ENCODE peak calls at places on chromosomes 11 and 22, in ten cellular contexts. One of them, this sample, is unnamed.

GRCh38 chr11:17846852-17847453 is 112.4 kb downstream of the KCNC1 start:
- DNase-seq in activated CD8-positive, alpha-beta T cell treated with anti-CD3 and anti-CD28 coated beads, Interleukin-2, amount 10 ng/mL, durations not matched to agents 7 days and 5 days: no peak
- DNase-seq in neural crest cell: no peak
- DNase-seq in T-cell: no peak
- DNase-seq in Caco-2: peak
- DNase-seq in non-pigmented ciliary epithelial cell: peak
- DNase-seq in AML-193: no peak
- DNase-seq in activated CD4-positive, alpha-beta T cell treated with anti-CD3 and anti-CD28 coated beads for 24 hours: no peak
- DNase-seq in central memory CD4-positive, alpha-beta T cell: no peak
- DNase-seq in NCI-H187 treated with DMSO at 0.1 percent for 48 hours: no peak
- DNase-seq in this sample: peak

GRCh38 chr22:35399114-35399677 is 744 bp upstream of the MCM5 start:
- DNase-seq in Caco-2: peak
- DNase-seq in neural crest cell: no peak
- DNase-seq in T-cell: no peak
- DNase-seq in AML-193: no peak
- DNase-seq in NCI-H187 treated with DMSO at 0.1 percent for 48 hours: no peak
- DNase-seq in activated CD8-positive, alpha-beta T cell treated with anti-CD3 and anti-CD28 coated beads, Interleukin-2, amount 10 ng/mL, durations not matched to agents 7 days and 5 days: peak
- DNase-seq in central memory CD4-positive, alpha-beta T cell: no peak
- DNase-seq in activated CD4-positive, alpha-beta T cell treated with anti-CD3 and anti-CD28 coated beads for 24 hours: no peak
- DNase-seq in non-pigmented ciliary epithelial cell: no peak
- DNase-seq in this sample: peak

GRCh38 chr11:65525659-65526480 is 987 bp downstream of the SCYL1 start:
- DNase-seq in activated CD4-positive, alpha-beta T cell treated with anti-CD3 and anti-CD28 coated beads for 24 hours: no peak
- DNase-seq in non-pigmented ciliary epithelial cell: no peak
- DNase-seq in activated CD8-positive, alpha-beta T cell treated with anti-CD3 and anti-CD28 coated beads, Interleukin-2, amount 10 ng/mL, durations not matched to agents 7 days and 5 days: no peak
- DNase-seq in neural crest cell: no peak
- DNase-seq in AML-193: no peak
- DNase-seq in T-cell: no peak
- DNase-seq in Caco-2: no peak
- DNase-seq in NCI-H187 treated with DMSO at 0.1 percent for 48 hours: no peak
- DNase-seq in central memory CD4-positive, alpha-beta T cell: no peak
- DNase-seq in this sample: no peak

GRCh38 chr11:112882494-112883381 is 78.5 kb upstream of the NCAM1 start:
- DNase-seq in T-cell: no peak
- DNase-seq in non-pigmented ciliary epithelial cell: no peak
- DNase-seq in activated CD8-positive, alpha-beta T cell treated with anti-CD3 and anti-CD28 coated beads, Interleukin-2, amount 10 ng/mL, durations not matched to agents 7 days and 5 days: no peak
- DNase-seq in central memory CD4-positive, alpha-beta T cell: no peak
- DNase-seq in AML-193: no peak
- DNase-seq in neural crest cell: no peak
- DNase-seq in activated CD4-positive, alpha-beta T cell treated with anti-CD3 and anti-CD28 coated beads for 24 hours: no peak
- DNase-seq in NCI-H187 treated with DMSO at 0.1 percent for 48 hours: no peak
- DNase-seq in Caco-2: no peak
- DNase-seq in this sample: no peak

GRCh38 chr11:13963169-13963948 is 836 bp downstream of the SPON1 start:
- DNase-seq in neural crest cell: peak
- DNase-seq in non-pigmented ciliary epithelial cell: no peak
- DNase-seq in NCI-H187 treated with DMSO at 0.1 percent for 48 hours: no peak
- DNase-seq in activated CD4-positive, alpha-beta T cell treated with anti-CD3 and anti-CD28 coated beads for 24 hours: no peak
- DNase-seq in T-cell: no peak
- DNase-seq in Caco-2: peak
- DNase-seq in activated CD8-positive, alpha-beta T cell treated with anti-CD3 and anti-CD28 coated beads, Interleukin-2, amount 10 ng/mL, durations not matched to agents 7 days and 5 days: peak
- DNase-seq in central memory CD4-positive, alpha-beta T cell: no peak
- DNase-seq in AML-193: no peak
- DNase-seq in this sample: no peak

GRCh38 chr11:6554828-6555706 is 48.3 kb downstream of the RRP8 start:
- DNase-seq in Caco-2: no peak
- DNase-seq in activated CD4-positive, alpha-beta T cell treated with anti-CD3 and anti-CD28 coated beads for 24 hours: no peak
- DNase-seq in AML-193: no peak
- DNase-seq in non-pigmented ciliary epithelial cell: no peak
- DNase-seq in NCI-H187 treated with DMSO at 0.1 percent for 48 hours: no peak
- DNase-seq in central memory CD4-positive, alpha-beta T cell: no peak
- DNase-seq in neural crest cell: no peak
- DNase-seq in T-cell: no peak
- DNase-seq in activated CD8-positive, alpha-beta T cell treated with anti-CD3 and anti-CD28 coated beads, Interleukin-2, amount 10 ng/mL, durations not matched to agents 7 days and 5 days: no peak
- DNase-seq in this sample: no peak

GRCh38 chr11:102241026-102241425 is 76.3 kb upstream of the BIRC3 start:
- DNase-seq in T-cell: no peak
- DNase-seq in neural crest cell: no peak
- DNase-seq in AML-193: no peak
- DNase-seq in non-pigmented ciliary epithelial cell: no peak
- DNase-seq in central memory CD4-positive, alpha-beta T cell: no peak
- DNase-seq in activated CD4-positive, alpha-beta T cell treated with anti-CD3 and anti-CD28 coated beads for 24 hours: no peak
- DNase-seq in NCI-H187 treated with DMSO at 0.1 percent for 48 hours: no peak
- DNase-seq in activated CD8-positive, alpha-beta T cell treated with anti-CD3 and anti-CD28 coated beads, Interleukin-2, amount 10 ng/mL, durations not matched to agents 7 days and 5 days: no peak
- DNase-seq in Caco-2: no peak
- DNase-seq in this sample: no peak

GRCh38 chr11:17277024-17277584 is 565 bp downstream of the NUCB2 start:
- DNase-seq in central memory CD4-positive, alpha-beta T cell: peak
- DNase-seq in NCI-H187 treated with DMSO at 0.1 percent for 48 hours: peak
- DNase-seq in activated CD8-positive, alpha-beta T cell treated with anti-CD3 and anti-CD28 coated beads, Interleukin-2, amount 10 ng/mL, durations not matched to agents 7 days and 5 days: peak
- DNase-seq in non-pigmented ciliary epithelial cell: no peak
- DNase-seq in AML-193: peak
- DNase-seq in T-cell: no peak
- DNase-seq in neural crest cell: no peak
- DNase-seq in Caco-2: no peak
- DNase-seq in activated CD4-positive, alpha-beta T cell treated with anti-CD3 and anti-CD28 coated beads for 24 hours: no peak
- DNase-seq in this sample: peak

GRCh38 chr22:50318698-50319411 is 8.0 kb downstream of the DENND6B start:
- DNase-seq in AML-193: no peak
- DNase-seq in Caco-2: no peak
- DNase-seq in central memory CD4-positive, alpha-beta T cell: no peak
- DNase-seq in activated CD8-positive, alpha-beta T cell treated with anti-CD3 and anti-CD28 coated beads, Interleukin-2, amount 10 ng/mL, durations not matched to agents 7 days and 5 days: no peak
- DNase-seq in non-pigmented ciliary epithelial cell: no peak
- DNase-seq in neural crest cell: no peak
- DNase-seq in T-cell: no peak
- DNase-seq in activated CD4-positive, alpha-beta T cell treated with anti-CD3 and anti-CD28 coated beads for 24 hours: no peak
- DNase-seq in NCI-H187 treated with DMSO at 0.1 percent for 48 hours: no peak
- DNase-seq in this sample: no peak

GRCh38 chr11:19953909-19954308 is 206.4 kb downstream of the DBX1 start:
- DNase-seq in neural crest cell: no peak
- DNase-seq in AML-193: no peak
- DNase-seq in non-pigmented ciliary epithelial cell: peak
- DNase-seq in activated CD8-positive, alpha-beta T cell treated with anti-CD3 and anti-CD28 coated beads, Interleukin-2, amount 10 ng/mL, durations not matched to agents 7 days and 5 days: no peak
- DNase-seq in NCI-H187 treated with DMSO at 0.1 percent for 48 hours: no peak
- DNase-seq in central memory CD4-positive, alpha-beta T cell: no peak
- DNase-seq in T-cell: no peak
- DNase-seq in Caco-2: peak
- DNase-seq in activated CD4-positive, alpha-beta T cell treated with anti-CD3 and anti-CD28 coated beads for 24 hours: no peak
- DNase-seq in this sample: peak

GRCh38 chr22:50316114-50317065 is 8.9 kb upstream of the PLXNB2 start:
- DNase-seq in AML-193: no peak
- DNase-seq in Caco-2: no peak
- DNase-seq in T-cell: no peak
- DNase-seq in neural crest cell: no peak
- DNase-seq in activated CD8-positive, alpha-beta T cell treated with anti-CD3 and anti-CD28 coated beads, Interleukin-2, amount 10 ng/mL, durations not matched to agents 7 days and 5 days: no peak
- DNase-seq in non-pigmented ciliary epithelial cell: no peak
- DNase-seq in activated CD4-positive, alpha-beta T cell treated with anti-CD3 and anti-CD28 coated beads for 24 hours: no peak
- DNase-seq in NCI-H187 treated with DMSO at 0.1 percent for 48 hours: no peak
- DNase-seq in central memory CD4-positive, alpha-beta T cell: no peak
- DNase-seq in this sample: no peak

GRCh38 chr22:24495365-24495675 is 188 bp downstream of the UPB1 start:
- DNase-seq in T-cell: no peak
- DNase-seq in Caco-2: no peak
- DNase-seq in neural crest cell: no peak
- DNase-seq in activated CD8-positive, alpha-beta T cell treated with anti-CD3 and anti-CD28 coated beads, Interleukin-2, amount 10 ng/mL, durations not matched to agents 7 days and 5 days: no peak
- DNase-seq in activated CD4-positive, alpha-beta T cell treated with anti-CD3 and anti-CD28 coated beads for 24 hours: no peak
- DNase-seq in central memory CD4-positive, alpha-beta T cell: no peak
- DNase-seq in NCI-H187 treated with DMSO at 0.1 percent for 48 hours: no peak
- DNase-seq in non-pigmented ciliary epithelial cell: no peak
- DNase-seq in AML-193: no peak
- DNase-seq in this sample: no peak

GRCh38 chr22:36299911-36300310 is 47.0 kb downstream of the APOL1 start:
- DNase-seq in AML-193: no peak
- DNase-seq in activated CD4-positive, alpha-beta T cell treated with anti-CD3 and anti-CD28 coated beads for 24 hours: no peak
- DNase-seq in NCI-H187 treated with DMSO at 0.1 percent for 48 hours: no peak
- DNase-seq in T-cell: no peak
- DNase-seq in Caco-2: no peak
- DNase-seq in central memory CD4-positive, alpha-beta T cell: no peak
- DNase-seq in non-pigmented ciliary epithelial cell: no peak
- DNase-seq in activated CD8-positive, alpha-beta T cell treated with anti-CD3 and anti-CD28 coated beads, Interleukin-2, amount 10 ng/mL, durations not matched to agents 7 days and 5 days: no peak
- DNase-seq in neural crest cell: no peak
- DNase-seq in this sample: no peak

GRCh38 chr11:15195454-15196200 is 80.9 kb downstream of the INSC start:
- DNase-seq in central memory CD4-positive, alpha-beta T cell: no peak
- DNase-seq in NCI-H187 treated with DMSO at 0.1 percent for 48 hours: no peak
- DNase-seq in Caco-2: peak
- DNase-seq in AML-193: no peak
- DNase-seq in activated CD8-positive, alpha-beta T cell treated with anti-CD3 and anti-CD28 coated beads, Interleukin-2, amount 10 ng/mL, durations not matched to agents 7 days and 5 days: no peak
- DNase-seq in T-cell: no peak
- DNase-seq in activated CD4-positive, alpha-beta T cell treated with anti-CD3 and anti-CD28 coated beads for 24 hours: no peak
- DNase-seq in neural crest cell: no peak
- DNase-seq in non-pigmented ciliary epithelial cell: no peak
- DNase-seq in this sample: no peak

GRCh38 chr22:34588893-34589545 is 476.9 kb upstream of the ISX start:
- DNase-seq in central memory CD4-positive, alpha-beta T cell: no peak
- DNase-seq in non-pigmented ciliary epithelial cell: no peak
- DNase-seq in activated CD4-positive, alpha-beta T cell treated with anti-CD3 and anti-CD28 coated beads for 24 hours: no peak
- DNase-seq in Caco-2: no peak
- DNase-seq in activated CD8-positive, alpha-beta T cell treated with anti-CD3 and anti-CD28 coated beads, Interleukin-2, amount 10 ng/mL, durations not matched to agents 7 days and 5 days: no peak
- DNase-seq in T-cell: no peak
- DNase-seq in neural crest cell: no peak
- DNase-seq in AML-193: no peak
- DNase-seq in NCI-H187 treated with DMSO at 0.1 percent for 48 hours: no peak
- DNase-seq in this sample: peak

GRCh38 chr11:128365044-128365443 is 222.3 kb downstream of the ETS1 start:
- DNase-seq in T-cell: no peak
- DNase-seq in activated CD4-positive, alpha-beta T cell treated with anti-CD3 and anti-CD28 coated beads for 24 hours: no peak
- DNase-seq in NCI-H187 treated with DMSO at 0.1 percent for 48 hours: no peak
- DNase-seq in AML-193: no peak
- DNase-seq in activated CD8-positive, alpha-beta T cell treated with anti-CD3 and anti-CD28 coated beads, Interleukin-2, amount 10 ng/mL, durations not matched to agents 7 days and 5 days: no peak
- DNase-seq in central memory CD4-positive, alpha-beta T cell: no peak
- DNase-seq in non-pigmented ciliary epithelial cell: peak
- DNase-seq in Caco-2: peak
- DNase-seq in neural crest cell: no peak
- DNase-seq in this sample: no peak

GRCh38 chr11:2929511-2929879 is 275 bp upstream of the PHLDA2 start:
- DNase-seq in Caco-2: peak
- DNase-seq in NCI-H187 treated with DMSO at 0.1 percent for 48 hours: no peak
- DNase-seq in T-cell: no peak
- DNase-seq in activated CD4-positive, alpha-beta T cell treated with anti-CD3 and anti-CD28 coated beads for 24 hours: no peak
- DNase-seq in neural crest cell: no peak
- DNase-seq in activated CD8-positive, alpha-beta T cell treated with anti-CD3 and anti-CD28 coated beads, Interleukin-2, amount 10 ng/mL, durations not matched to agents 7 days and 5 days: peak
- DNase-seq in non-pigmented ciliary epithelial cell: no peak
- DNase-seq in AML-193: no peak
- DNase-seq in central memory CD4-positive, alpha-beta T cell: no peak
- DNase-seq in this sample: no peak

GRCh38 chr11:90326647-90327046 is 103.8 kb upstream of the CHORDC1 start:
- DNase-seq in neural crest cell: no peak
- DNase-seq in Caco-2: peak
- DNase-seq in activated CD8-positive, alpha-beta T cell treated with anti-CD3 and anti-CD28 coated beads, Interleukin-2, amount 10 ng/mL, durations not matched to agents 7 days and 5 days: no peak
- DNase-seq in activated CD4-positive, alpha-beta T cell treated with anti-CD3 and anti-CD28 coated beads for 24 hours: no peak
- DNase-seq in central memory CD4-positive, alpha-beta T cell: no peak
- DNase-seq in T-cell: no peak
- DNase-seq in non-pigmented ciliary epithelial cell: no peak
- DNase-seq in NCI-H187 treated with DMSO at 0.1 percent for 48 hours: no peak
- DNase-seq in AML-193: no peak
- DNase-seq in this sample: no peak

GRCh38 chr11:61334434-61335354 is 1.7 kb downstream of the TKFC start:
- DNase-seq in Caco-2: no peak
- DNase-seq in central memory CD4-positive, alpha-beta T cell: no peak
- DNase-seq in activated CD4-positive, alpha-beta T cell treated with anti-CD3 and anti-CD28 coated beads for 24 hours: no peak
- DNase-seq in neural crest cell: no peak
- DNase-seq in activated CD8-positive, alpha-beta T cell treated with anti-CD3 and anti-CD28 coated beads, Interleukin-2, amount 10 ng/mL, durations not matched to agents 7 days and 5 days: no peak
- DNase-seq in non-pigmented ciliary epithelial cell: no peak
- DNase-seq in AML-193: no peak
- DNase-seq in NCI-H187 treated with DMSO at 0.1 percent for 48 hours: no peak
- DNase-seq in T-cell: no peak
- DNase-seq in this sample: no peak

GRCh38 chr11:79055866-79056632 is 384.8 kb downstream of the TENM4 start:
- DNase-seq in Caco-2: no peak
- DNase-seq in neural crest cell: no peak
- DNase-seq in T-cell: no peak
- DNase-seq in activated CD8-positive, alpha-beta T cell treated with anti-CD3 and anti-CD28 coated beads, Interleukin-2, amount 10 ng/mL, durations not matched to agents 7 days and 5 days: no peak
- DNase-seq in non-pigmented ciliary epithelial cell: peak
- DNase-seq in activated CD4-positive, alpha-beta T cell treated with anti-CD3 and anti-CD28 coated beads for 24 hours: no peak
- DNase-seq in AML-193: no peak
- DNase-seq in central memory CD4-positive, alpha-beta T cell: no peak
- DNase-seq in NCI-H187 treated with DMSO at 0.1 percent for 48 hours: no peak
- DNase-seq in this sample: no peak

GRCh38 chr22:37138879-37139561 is 10.7 kb downstream of the IL2RB start:
- DNase-seq in T-cell: no peak
- DNase-seq in activated CD8-positive, alpha-beta T cell treated with anti-CD3 and anti-CD28 coated beads, Interleukin-2, amount 10 ng/mL, durations not matched to agents 7 days and 5 days: no peak
- DNase-seq in AML-193: no peak
- DNase-seq in activated CD4-positive, alpha-beta T cell treated with anti-CD3 and anti-CD28 coated beads for 24 hours: no peak
- DNase-seq in NCI-H187 treated with DMSO at 0.1 percent for 48 hours: no peak
- DNase-seq in neural crest cell: no peak
- DNase-seq in non-pigmented ciliary epithelial cell: no peak
- DNase-seq in Caco-2: no peak
- DNase-seq in central memory CD4-positive, alpha-beta T cell: no peak
- DNase-seq in this sample: no peak

GRCh38 chr11:114058026-114058706 is 1.3 kb upstream of the ZBTB16 start:
- DNase-seq in AML-193: no peak
- DNase-seq in T-cell: no peak
- DNase-seq in non-pigmented ciliary epithelial cell: no peak
- DNase-seq in Caco-2: no peak
- DNase-seq in activated CD4-positive, alpha-beta T cell treated with anti-CD3 and anti-CD28 coated beads for 24 hours: no peak
- DNase-seq in central memory CD4-positive, alpha-beta T cell: no peak
- DNase-seq in activated CD8-positive, alpha-beta T cell treated with anti-CD3 and anti-CD28 coated beads, Interleukin-2, amount 10 ng/mL, durations not matched to agents 7 days and 5 days: no peak
- DNase-seq in neural crest cell: no peak
- DNase-seq in NCI-H187 treated with DMSO at 0.1 percent for 48 hours: no peak
- DNase-seq in this sample: no peak

GRCh38 chr11:110711776-110712642 is at the start of gene ARHGAP20:
- DNase-seq in T-cell: no peak
- DNase-seq in central memory CD4-positive, alpha-beta T cell: peak
- DNase-seq in Caco-2: peak
- DNase-seq in non-pigmented ciliary epithelial cell: no peak
- DNase-seq in NCI-H187 treated with DMSO at 0.1 percent for 48 hours: no peak
- DNase-seq in AML-193: peak
- DNase-seq in neural crest cell: peak
- DNase-seq in activated CD8-positive, alpha-beta T cell treated with anti-CD3 and anti-CD28 coated beads, Interleukin-2, amount 10 ng/mL, durations not matched to agents 7 days and 5 days: peak
- DNase-seq in activated CD4-positive, alpha-beta T cell treated with anti-CD3 and anti-CD28 coated beads for 24 hours: no peak
- DNase-seq in this sample: peak

GRCh38 chr22:49244466-49245420 is 582.9 kb downstream of the BRD1 start:
- DNase-seq in activated CD4-positive, alpha-beta T cell treated with anti-CD3 and anti-CD28 coated beads for 24 hours: no peak
- DNase-seq in Caco-2: no peak
- DNase-seq in central memory CD4-positive, alpha-beta T cell: no peak
- DNase-seq in neural crest cell: no peak
- DNase-seq in activated CD8-positive, alpha-beta T cell treated with anti-CD3 and anti-CD28 coated beads, Interleukin-2, amount 10 ng/mL, durations not matched to agents 7 days and 5 days: no peak
- DNase-seq in non-pigmented ciliary epithelial cell: no peak
- DNase-seq in NCI-H187 treated with DMSO at 0.1 percent for 48 hours: no peak
- DNase-seq in T-cell: no peak
- DNase-seq in AML-193: no peak
- DNase-seq in this sample: no peak

This sample was measured in NCI-H2227 treated with DMSO at 0.1 percent for 48 hours.